ENCODE peak calls at places on chromosomes 7 and 10, in eight cellular contexts. One of them, this sample, is unnamed.

GRCh38 chr7:113710310-113711106 is 208.3 kb downstream of the PPP1R3A start:
- DNase-seq in stomach: no peak
- DNase-seq in substantia nigra: no peak
- DNase-seq in coronary artery: no peak
- DNase-seq in mammary epithelial cell: peak; percentile 72
- DNase-seq in H1: peak; percentile 59
- DNase-seq in small intestine: peak; percentile 76
- DNase-seq in colonic mucosa: peak; percentile 57
- DNase-seq in this sample: peak; percentile 84

GRCh38 chr7:132290021-132290420 is 286.2 kb downstream of the PLXNA4 start:
- DNase-seq in stomach: no peak
- DNase-seq in substantia nigra: no peak
- DNase-seq in coronary artery: peak; percentile 36
- DNase-seq in mammary epithelial cell: no peak
- DNase-seq in H1: no peak
- DNase-seq in small intestine: no peak
- DNase-seq in colonic mucosa: no peak
- DNase-seq in this sample: no peak

GRCh38 chr10:102418612-102419560 is at the start of gene PSD:
- DNase-seq in stomach: no peak
- DNase-seq in substantia nigra: no peak
- DNase-seq in coronary artery: no peak
- DNase-seq in mammary epithelial cell: no peak
- DNase-seq in H1: no peak
- DNase-seq in small intestine: no peak
- DNase-seq in colonic mucosa: no peak
- DNase-seq in this sample: no peak

GRCh38 chr10:84293574-84294016 is 34.8 kb upstream of the CCSER2 start:
- DNase-seq in stomach: no peak
- DNase-seq in substantia nigra: no peak
- DNase-seq in coronary artery: no peak
- DNase-seq in mammary epithelial cell: no peak
- DNase-seq in H1: no peak
- DNase-seq in small intestine: no peak
- DNase-seq in colonic mucosa: no peak
- DNase-seq in this sample: no peak

GRCh38 chr7:4633012-4633411 is 49.1 kb upstream of the FOXK1 start:
- DNase-seq in stomach: no peak
- DNase-seq in substantia nigra: no peak
- DNase-seq in coronary artery: no peak
- DNase-seq in mammary epithelial cell: peak; percentile 78
- DNase-seq in H1: no peak
- DNase-seq in small intestine: no peak
- DNase-seq in colonic mucosa: no peak
- DNase-seq in this sample: peak; percentile 12

GRCh38 chr7:91112902-91113321 is 151.3 kb upstream of the FZD1 start:
- DNase-seq in stomach: no peak
- DNase-seq in substantia nigra: no peak
- DNase-seq in coronary artery: no peak
- DNase-seq in mammary epithelial cell: no peak
- DNase-seq in H1: no peak
- DNase-seq in small intestine: no peak
- DNase-seq in colonic mucosa: no peak
- DNase-seq in this sample: peak; percentile 43

GRCh38 chr10:17023386-17024298 is 106.0 kb downstream of the CUBN start:
- DNase-seq in stomach: peak; percentile 37
- DNase-seq in substantia nigra: no peak
- DNase-seq in coronary artery: no peak
- DNase-seq in mammary epithelial cell: peak; percentile 97
- DNase-seq in H1: no peak
- DNase-seq in small intestine: peak; percentile 64
- DNase-seq in colonic mucosa: peak; percentile 57
- DNase-seq in this sample: peak; percentile 99

GRCh38 chr7:72298912-72299311 is 113.2 kb downstream of the CALN1 start:
- DNase-seq in stomach: no peak
- DNase-seq in substantia nigra: no peak
- DNase-seq in coronary artery: no peak
- DNase-seq in mammary epithelial cell: no peak
- DNase-seq in H1: no peak
- DNase-seq in small intestine: no peak
- DNase-seq in colonic mucosa: no peak
- DNase-seq in this sample: no peak

GRCh38 chr7:13627455-13627854 is 362.0 kb downstream of the ETV1 start:
- DNase-seq in stomach: no peak
- DNase-seq in substantia nigra: no peak
- DNase-seq in coronary artery: no peak
- DNase-seq in mammary epithelial cell: no peak
- DNase-seq in H1: no peak
- DNase-seq in small intestine: no peak
- DNase-seq in colonic mucosa: no peak
- DNase-seq in this sample: no peak

GRCh38 chr7:417973-418601 is 101.6 kb downstream of the PDGFA start:
- DNase-seq in stomach: no peak
- DNase-seq in substantia nigra: no peak
- DNase-seq in coronary artery: no peak
- DNase-seq in mammary epithelial cell: no peak
- DNase-seq in H1: no peak
- DNase-seq in small intestine: no peak
- DNase-seq in colonic mucosa: no peak
- DNase-seq in this sample: no peak

GRCh38 chr7:1223196-1224092 is 9.2 kb upstream of the UNCX start:
- DNase-seq in stomach: no peak
- DNase-seq in substantia nigra: no peak
- DNase-seq in coronary artery: no peak
- DNase-seq in mammary epithelial cell: no peak
- DNase-seq in H1: no peak
- DNase-seq in small intestine: no peak
- DNase-seq in colonic mucosa: no peak
- DNase-seq in this sample: no peak

DNA sequence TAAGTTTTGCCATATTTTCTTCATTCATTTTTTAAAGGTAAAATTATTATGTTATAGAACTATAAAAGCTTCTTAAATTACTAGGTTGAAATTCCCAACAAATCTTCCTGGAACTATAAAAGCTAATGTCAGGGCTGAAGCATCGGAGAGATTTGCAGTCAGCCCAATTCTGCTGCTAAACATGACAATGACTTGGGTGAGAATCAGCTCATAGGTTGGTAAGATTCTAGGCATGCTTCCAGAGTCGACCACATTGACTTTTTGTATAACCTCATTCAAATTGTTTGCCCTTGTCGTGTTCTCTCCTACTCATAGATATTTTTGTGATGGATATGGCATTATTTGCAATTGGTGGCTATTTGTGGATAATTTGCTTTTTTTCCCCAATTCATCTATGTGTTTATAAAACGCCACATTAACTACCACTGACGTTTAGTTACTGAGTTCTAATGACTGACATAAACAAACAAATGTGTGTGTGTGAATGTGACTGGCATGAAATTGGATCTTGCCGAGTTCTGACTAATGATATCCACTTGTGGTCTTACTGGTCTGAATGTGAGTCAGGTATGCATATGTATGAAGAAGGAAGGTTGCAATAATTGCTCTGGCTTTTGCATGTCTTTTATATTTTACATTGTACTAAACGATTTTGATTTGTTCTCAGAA is 579.8 kb downstream of the PARD3 start:
- DNase-seq in stomach: no peak
- DNase-seq in substantia nigra: no peak
- DNase-seq in coronary artery: no peak
- DNase-seq in mammary epithelial cell: peak; percentile 53
- DNase-seq in H1: no peak
- DNase-seq in small intestine: no peak
- DNase-seq in colonic mucosa: no peak
- DNase-seq in this sample: peak; percentile 57
- H3K27ac ChIP-seq in stomach: no peak overlapping the region
- H3K27ac ChIP-seq in substantia nigra: no peak overlapping the region
- H3K27ac ChIP-seq in coronary artery: no peak overlapping the region
- H3K27ac ChIP-seq in mammary epithelial cell: no peak overlapping the region
- H3K27ac ChIP-seq in H1: no peak overlapping the region
- H3K27ac ChIP-seq in small intestine: no peak overlapping the region
- H3K27ac ChIP-seq in colonic mucosa: no peak overlapping the region
- H3K27ac ChIP-seq in this sample: no peak overlapping the region

GRCh38 chr7:57328963-57329362 is 121.0 kb upstream of the ZNF716 start:
- DNase-seq in stomach: no peak
- DNase-seq in substantia nigra: no peak
- DNase-seq in coronary artery: no peak
- DNase-seq in mammary epithelial cell: no peak
- DNase-seq in H1: no peak
- DNase-seq in small intestine: no peak
- DNase-seq in colonic mucosa: no peak
- DNase-seq in this sample: no peak

GRCh38 chr7:57327081-57327480 is 122.9 kb upstream of the ZNF716 start:
- DNase-seq in stomach: no peak
- DNase-seq in substantia nigra: no peak
- DNase-seq in coronary artery: no peak
- DNase-seq in mammary epithelial cell: no peak
- DNase-seq in H1: no peak
- DNase-seq in small intestine: no peak
- DNase-seq in colonic mucosa: no peak
- DNase-seq in this sample: no peak

GRCh38 chr7:57328457-57328856 is 121.5 kb upstream of the ZNF716 start:
- DNase-seq in stomach: no peak
- DNase-seq in substantia nigra: no peak
- DNase-seq in coronary artery: no peak
- DNase-seq in mammary epithelial cell: no peak
- DNase-seq in H1: no peak
- DNase-seq in small intestine: no peak
- DNase-seq in colonic mucosa: no peak
- DNase-seq in this sample: no peak
- H3K27ac ChIP-seq in stomach: no peak overlapping the region
- H3K27ac ChIP-seq in substantia nigra: no peak overlapping the region
- H3K27ac ChIP-seq in coronary artery: no peak overlapping the region
- H3K27ac ChIP-seq in mammary epithelial cell: no peak overlapping the region
- H3K27ac ChIP-seq in H1: no peak overlapping the region
- H3K27ac ChIP-seq in small intestine: no peak overlapping the region
- H3K27ac ChIP-seq in colonic mucosa: no peak overlapping the region
- H3K27ac ChIP-seq in this sample: no peak overlapping the region

GRCh38 chr10:132448248-132448731 is 51.3 kb downstream of the PWWP2B start:
- DNase-seq in stomach: peak; percentile 91
- DNase-seq in substantia nigra: no peak
- DNase-seq in coronary artery: no peak
- DNase-seq in mammary epithelial cell: peak; percentile 76
- DNase-seq in H1: no peak
- DNase-seq in small intestine: peak; percentile 91
- DNase-seq in colonic mucosa: peak; percentile 91
- DNase-seq in this sample: no peak

GRCh38 chr10:132446661-132447445 is 49.9 kb downstream of the PWWP2B start:
- DNase-seq in stomach: peak; percentile 84
- DNase-seq in substantia nigra: no peak
- DNase-seq in coronary artery: no peak
- DNase-seq in mammary epithelial cell: peak; percentile 64
- DNase-seq in H1: no peak
- DNase-seq in small intestine: peak; percentile 87
- DNase-seq in colonic mucosa: peak; percentile 92
- DNase-seq in this sample: no peak

GRCh38 chr10:132446195-132446581 is 49.2 kb downstream of the PWWP2B start:
- DNase-seq in stomach: no peak
- DNase-seq in substantia nigra: no peak
- DNase-seq in coronary artery: no peak
- DNase-seq in mammary epithelial cell: no peak
- DNase-seq in H1: no peak
- DNase-seq in small intestine: no peak
- DNase-seq in colonic mucosa: no peak
- DNase-seq in this sample: no peak

GRCh38 chr10:132449051-132449825 is 52.2 kb downstream of the PWWP2B start:
- DNase-seq in stomach: peak; percentile 87
- DNase-seq in substantia nigra: no peak
- DNase-seq in coronary artery: no peak
- DNase-seq in mammary epithelial cell: no peak
- DNase-seq in H1: no peak
- DNase-seq in small intestine: peak; percentile 44
- DNase-seq in colonic mucosa: peak; percentile 88
- DNase-seq in this sample: no peak

DNA sequence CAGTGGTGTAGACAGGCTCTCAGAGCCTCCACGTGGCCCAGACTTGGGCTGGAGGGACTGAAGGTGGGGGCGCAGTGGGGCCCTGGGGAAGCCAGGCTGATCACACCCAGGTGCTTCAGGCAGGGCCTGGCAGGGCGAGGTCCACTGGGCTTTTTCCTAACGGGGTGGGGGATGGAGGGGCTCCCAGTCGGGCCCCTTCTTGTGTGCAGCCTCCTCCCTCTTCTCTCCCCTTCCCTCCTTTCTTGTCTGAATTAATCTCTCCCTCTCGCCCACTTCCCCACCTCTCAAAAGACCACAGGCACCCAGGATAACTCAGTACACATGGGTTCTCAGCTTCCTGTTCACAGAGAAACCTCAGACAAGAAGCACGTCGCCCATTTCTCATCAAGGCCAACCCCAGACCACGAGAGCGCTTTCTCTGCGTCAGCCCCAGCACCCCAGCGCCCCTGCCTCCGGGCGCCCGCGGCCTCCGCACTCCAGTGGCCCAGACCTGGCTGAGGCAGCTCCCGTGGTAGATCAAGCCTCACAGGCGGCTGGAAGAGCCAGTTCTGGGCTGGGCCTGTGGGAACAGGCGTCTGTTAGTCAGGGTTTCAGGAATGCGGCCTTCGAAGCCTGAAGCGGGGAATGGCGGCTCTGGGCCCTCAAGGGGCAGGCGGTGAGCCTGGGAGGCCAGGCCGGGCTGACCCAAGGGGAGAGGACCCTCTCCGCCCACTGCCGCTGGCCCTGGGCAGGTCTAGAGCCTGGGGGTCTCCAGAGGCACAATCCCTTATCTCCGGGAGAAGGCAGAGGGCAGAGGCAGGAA is 50.6 kb downstream of the PWWP2B start:
- DNase-seq in stomach: peak; percentile 69
- DNase-seq in substantia nigra: no peak
- DNase-seq in coronary artery: no peak
- DNase-seq in mammary epithelial cell: peak; percentile 97
- DNase-seq in H1: no peak
- DNase-seq in small intestine: peak; percentile 67
- DNase-seq in colonic mucosa: peak; percentile 72
- DNase-seq in this sample: peak; percentile 76
- H3K27ac ChIP-seq in stomach: peak overlapping the region; percentile 94
- H3K27ac ChIP-seq in substantia nigra: no peak overlapping the region
- H3K27ac ChIP-seq in coronary artery: peak overlapping the region; percentile 23
- H3K27ac ChIP-seq in mammary epithelial cell: peak overlapping the region; percentile 98
- H3K27ac ChIP-seq in H1: no peak overlapping the region
- H3K27ac ChIP-seq in small intestine: peak overlapping the region; percentile 89
- H3K27ac ChIP-seq in colonic mucosa: peak overlapping the region; percentile 96
- H3K27ac ChIP-seq in this sample: peak overlapping the region; percentile 84

DNA sequence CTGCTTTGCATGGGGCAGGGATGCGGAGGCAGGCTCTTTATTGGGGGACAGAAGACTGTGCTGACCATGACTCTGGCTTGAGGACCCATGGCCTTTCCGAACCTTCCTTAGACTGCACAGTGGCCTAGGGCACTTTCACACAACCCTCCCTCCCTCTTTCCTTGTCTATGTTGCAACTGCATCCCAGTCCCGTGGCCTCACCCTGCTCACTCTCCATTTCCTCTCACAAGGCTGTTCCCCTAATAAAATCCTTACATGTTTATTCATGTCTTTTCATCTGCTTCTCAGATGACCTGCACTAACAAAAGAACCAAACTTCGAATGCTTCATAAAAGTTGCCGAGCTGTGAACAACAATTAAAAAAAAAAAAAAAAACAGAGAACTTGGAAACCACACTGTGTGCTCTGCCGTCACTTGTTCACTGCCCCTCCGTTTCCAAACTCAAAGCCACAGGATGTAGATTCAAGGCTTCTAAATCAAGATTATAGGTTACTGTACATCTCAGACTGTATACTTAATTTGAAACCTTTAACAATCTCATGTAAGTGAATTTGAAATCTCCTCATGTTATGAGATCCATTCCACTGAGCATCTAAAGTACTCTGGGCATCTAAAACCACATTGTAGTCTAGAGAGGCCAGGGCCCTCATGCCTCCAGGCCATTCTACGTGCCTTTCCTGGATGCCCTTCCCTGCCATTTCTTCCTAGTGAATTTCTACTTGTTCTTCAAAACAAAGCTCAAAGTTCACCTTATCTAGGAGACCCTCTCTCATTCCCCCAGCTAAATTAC is 265.9 kb downstream of the SNX13 start:
- DNase-seq in stomach: no peak
- DNase-seq in substantia nigra: no peak
- DNase-seq in coronary artery: no peak
- DNase-seq in mammary epithelial cell: peak; percentile 94
- DNase-seq in H1: no peak
- DNase-seq in small intestine: no peak
- DNase-seq in colonic mucosa: no peak
- DNase-seq in this sample: no peak
- H3K27ac ChIP-seq in stomach: no peak overlapping the region
- H3K27ac ChIP-seq in substantia nigra: no peak overlapping the region
- H3K27ac ChIP-seq in coronary artery: no peak overlapping the region
- H3K27ac ChIP-seq in mammary epithelial cell: peak overlapping the region; percentile 94
- H3K27ac ChIP-seq in H1: no peak overlapping the region
- H3K27ac ChIP-seq in small intestine: no peak overlapping the region
- H3K27ac ChIP-seq in colonic mucosa: no peak overlapping the region
- H3K27ac ChIP-seq in this sample: no peak overlapping the region

This sample was measured in brain microvascular endothelial cell.